ENCODE peak calls at places on chromosomes 11 and 22, in five cellular contexts. Q is GM12878, M is HepG2, I is SK-N-SH, X is K562. D is an unnamed sample.

GRCh38 chr22:20242393-20243175 is 25.5 kb downstream of the RTN4R start:
- DNase-seq in Q (no peak), M (no peak), I (no peak), X (no peak), D (no peak)

GRCh38 chr11:83456075-83456474 is 169.9 kb upstream of the CCDC90B start:
- DNase-seq in Q (no peak), M (no peak), I (no peak), X (no peak), D (no peak)

GRCh38 chr11:19602406-19602805 is 110.2 kb upstream of the NAV2 start:
- DNase-seq in Q (no peak), M (no peak), I (no peak), X (no peak), D (no peak)

GRCh38 chr22:28855355-28856094 is 27.8 kb upstream of the ZNRF3 start:
- DNase-seq in Q (peak; percentile 27), M (peak; percentile 70), I (peak; percentile 71), X (peak; percentile 51), D (peak; percentile 73)

GRCh38 chr22:37933711-37934376 is 19.6 kb downstream of the C22orf23 start:
- DNase-seq in Q (peak; percentile 28), M (peak; percentile 83), I (peak; percentile 95), X (peak; percentile 87), D (peak; percentile 83)

GRCh38 chr11:76835928-76836612 is 24.6 kb upstream of the ACER3 start:
- DNase-seq in Q (no peak), M (no peak), I (no peak), X (no peak), D (no peak)

GRCh38 chr11:46393231-46393616 is 1.6 kb upstream of the CHRM4 start:
- DNase-seq in Q (no peak), M (no peak), I (no peak), X (no peak), D (no peak)

GRCh38 chr22:29689872-29690213 is 30.0 kb upstream of the CABP7 start:
- DNase-seq in Q (no peak), M (peak; percentile 24), I (peak; percentile 79), X (peak; percentile 43), D (no peak)

GRCh38 chr11:27460158-27460565 is 12.4 kb downstream of the LGR4 start:
- DNase-seq in Q (no peak), M (peak; percentile 96), I (no peak), X (no peak), D (no peak)

GRCh38 chr11:69039501-69039900 is 9.2 kb upstream of the TPCN2 start:
- DNase-seq in Q (no peak), M (no peak), I (no peak), X (no peak), D (no peak)

GRCh38 chr11:107598225-107599139 is 7.5 kb downstream of the ELMOD1 start:
- DNase-seq in Q (no peak), M (no peak), I (peak; percentile 45), X (no peak), D (peak; percentile 26)

GRCh38 chr11:8963569-8964323 is 496 bp downstream of the TMEM9B start:
- DNase-seq in Q (peak; percentile 37), M (peak; percentile 70), I (peak; percentile 85), X (peak; percentile 68), D (peak; percentile 72)

GRCh38 chr11:93936416-93936815 is 84.7 kb upstream of the HEPHL1 start:
- DNase-seq in Q (no peak), M (no peak), I (peak; percentile 70), X (no peak), D (no peak)

GRCh38 chr11:124829986-124830385 is 29.8 kb upstream of the MSANTD2 start:
- DNase-seq in Q (no peak), M (no peak), I (no peak), X (no peak), D (no peak)

GRCh38 chr11:12109591-12110196 is 696 bp upstream of the MICAL2 start:
- DNase-seq in Q (no peak), M (no peak), I (no peak), X (peak; percentile 49), D (no peak)

GRCh38 chr11:12110201-12110713 is at the start of gene MICAL2:
- DNase-seq in Q (peak; percentile 23), M (peak; percentile 64), I (peak; percentile 98), X (peak; percentile 97), D (peak; percentile 61)

GRCh38 chr11:12111482-12112149 is 1.2 kb downstream of the MICAL2 start:
- DNase-seq in Q (no peak), M (no peak), I (no peak), X (no peak), D (no peak)

GRCh38 chr11:12112150-12112520 is 1.7 kb downstream of the MICAL2 start:
- DNase-seq in Q (no peak), M (no peak), I (no peak), X (no peak), D (no peak)

GRCh38 chr11:12110714-12111481 is 508 bp downstream of the MICAL2 start:
- DNase-seq in Q (no peak), M (no peak), I (peak; percentile 50), X (no peak), D (no peak)
- TF ChIP-seq RAD21 in Q (no peak), M (no peak), I (no peak), X (no peak), D (no peak)

DNA sequence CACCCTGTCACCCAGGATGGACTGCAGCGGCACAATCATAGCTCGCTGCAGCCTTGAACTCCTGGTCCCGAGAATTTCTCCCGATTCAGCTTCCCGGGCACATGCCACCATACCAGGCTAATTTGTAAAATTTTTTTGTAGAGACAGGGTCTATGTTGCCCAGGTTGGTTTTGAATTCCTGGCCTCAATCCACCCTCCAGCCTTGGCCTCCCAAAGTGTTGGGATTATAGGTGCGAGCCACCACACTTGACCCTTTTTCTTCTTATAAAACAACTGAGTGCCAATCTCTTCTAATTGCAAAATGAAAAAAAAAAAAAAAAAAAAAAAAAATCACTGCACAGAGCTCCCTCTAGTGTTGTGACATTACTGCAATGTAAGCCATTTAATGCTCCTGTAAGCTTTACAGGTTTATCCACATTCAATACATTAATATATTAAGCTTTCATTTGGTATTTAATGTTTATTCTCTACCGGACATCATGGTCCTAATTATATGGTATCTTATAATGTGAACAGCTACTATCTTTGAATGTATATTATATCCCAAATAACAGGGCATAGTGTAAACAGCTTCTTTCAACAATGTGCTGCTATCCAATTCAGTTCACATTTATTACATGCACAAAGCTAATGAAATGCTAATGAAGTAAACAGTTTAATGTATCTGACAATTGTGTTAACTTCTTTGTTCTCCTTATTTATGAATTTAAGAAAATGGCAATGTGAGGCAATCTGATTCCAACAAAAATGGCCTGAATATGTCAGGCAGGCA is 44.6 kb downstream of the COPB1 start:
- DNase-seq in Q (no peak), M (peak; percentile 9), I (peak; percentile 39), X (peak; percentile 14), D (no peak)
- TF ChIP-seq ZBTB33 in Q (no peak), M (no peak), I (no peak), X (no peak), D (no peak)

GRCh38 chr11:64568041-64568571 is 22.9 kb upstream of the SLC22A12 start:
- DNase-seq in Q (no peak), M (no peak), I (no peak), X (no peak), D (no peak)
- H3K4me2 ChIP-seq in Q (no peak overlapping the region), M (no peak overlapping the region), I (no peak overlapping the region), X (no peak overlapping the region), D (no peak overlapping the region)

DNA sequence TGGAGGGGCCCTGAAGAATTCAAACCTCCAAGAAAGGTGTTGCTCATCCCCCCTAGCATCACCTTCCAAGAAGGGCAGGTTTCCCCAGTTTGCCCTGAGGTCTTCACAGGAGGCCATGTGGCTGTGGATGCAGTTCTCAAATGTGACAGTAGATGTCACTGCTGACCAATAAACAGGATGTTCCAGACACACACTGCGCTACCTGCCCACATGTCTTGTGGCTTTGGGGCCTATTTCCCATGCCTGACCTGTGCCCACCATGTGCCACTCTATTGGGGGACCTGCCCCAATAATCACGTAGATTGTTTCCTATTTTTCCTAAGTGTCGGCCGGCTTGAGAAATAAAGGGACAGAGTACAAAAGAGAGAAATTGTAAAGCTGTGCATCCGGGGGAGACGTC is 4.5 kb downstream of the GSTT2 start:
- DNase-seq in Q (no peak), M (no peak), I (peak; percentile 52), X (no peak), D (peak; percentile 48)
- TF ChIP-seq RAD21 in Q (no peak), M (no peak), I (peak; percentile 81), X (no peak), D (peak; percentile 89)

DNA sequence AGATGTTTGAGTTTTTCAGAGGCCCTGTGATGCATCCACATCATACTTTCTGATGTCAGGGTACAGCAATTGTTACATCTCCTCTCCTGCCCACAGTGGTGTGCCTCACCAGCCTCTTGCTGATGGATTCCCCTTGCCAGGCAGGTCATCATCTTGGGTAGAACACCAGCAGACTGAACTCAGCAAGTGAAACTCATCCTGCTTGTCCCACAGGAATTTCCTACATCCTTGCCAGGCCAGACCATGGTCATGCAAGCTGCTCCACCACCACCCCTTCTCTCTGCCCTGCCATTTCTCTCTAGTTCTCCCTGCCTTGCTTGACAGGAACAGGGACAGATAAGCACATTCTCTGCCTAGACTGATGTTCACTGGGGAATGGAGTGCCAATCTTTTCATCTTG is 85.9 kb downstream of the PAX6 start:
- DNase-seq in Q (no peak), M (no peak), I (no peak), X (no peak), D (no peak)
- TF ChIP-seq ZBTB33 in Q (no peak), M (no peak), I (no peak), X (no peak), D (no peak)

DNA sequence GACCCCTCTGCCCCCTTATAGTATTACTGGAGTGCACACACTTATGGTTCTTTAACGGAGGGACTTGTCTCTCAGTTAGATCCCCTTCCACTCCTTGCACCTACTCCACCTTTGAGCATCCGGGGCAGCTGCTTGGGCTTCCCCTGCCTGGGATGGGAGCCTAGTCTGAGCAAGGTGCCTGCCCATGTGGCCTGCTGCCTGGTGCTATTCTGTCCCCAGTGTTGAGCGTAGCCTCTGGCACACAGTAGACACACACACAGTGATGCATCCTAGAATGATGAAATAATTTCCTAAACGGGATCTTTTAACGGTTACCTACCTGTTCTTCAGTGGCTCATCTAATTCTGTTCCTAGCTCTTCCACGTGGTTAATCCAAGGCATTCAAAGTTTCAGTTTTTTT is 22.4 kb downstream of the PPFIA1 start:
- DNase-seq in Q (no peak), M (no peak), I (no peak), X (no peak), D (no peak)
- H3K4me2 ChIP-seq in Q (no peak overlapping the region), M (no peak overlapping the region), I (no peak overlapping the region), X (no peak overlapping the region), D (no peak overlapping the region)

D was measured in HCT116.